ENCODE peak calls at places on chromosomes 2 and 18, in seven cellular contexts. I, F, C, L, E, Z and U are unnamed samples.

GRCh38 chr18:2515908-2516625 is 55.2 kb downstream of the METTL4 start:
- DNase-seq in E (peak; percentile 88), F (no peak), L (no peak), I (peak; percentile 24), Z (no peak), C (no peak), U (no peak)

GRCh38 chr18:47262397-47263196 is 11.1 kb upstream of the SKOR2 start:
- DNase-seq in C (no peak), E (no peak), F (peak; percentile 33), L (no peak), Z (no peak), I (no peak), U (no peak)

GRCh38 chr2:183998041-183998796 is 600.1 kb upstream of the ZNF804A start:
- DNase-seq in I (no peak), E (no peak), C (no peak), L (no peak), Z (no peak), F (no peak), U (no peak)

GRCh38 chr2:86631846-86632485 is 8.3 kb upstream of the RNF103 start:
- DNase-seq in C (no peak), L (peak; percentile 31), Z (no peak), E (no peak), I (no peak), F (peak; percentile 25), U (no peak)

GRCh38 chr2:159904565-159905281 is 106.7 kb upstream of the CD302 start:
- DNase-seq in L (peak; percentile 96), I (peak; percentile 37), E (peak; percentile 42), F (peak; percentile 76), C (peak; percentile 92), Z (peak; percentile 88), U (peak; percentile 90)

GRCh38 chr2:132438650-132439030 is 22.0 kb downstream of the GPR39 start:
- DNase-seq in F (no peak), E (peak; percentile 89), L (no peak), I (no peak), C (no peak), Z (no peak), U (no peak)

GRCh38 chr2:85655961-85656403 is 12.0 kb downstream of the SFTPB start:
- DNase-seq in L (no peak), Z (no peak), F (no peak), I (no peak), C (no peak), E (peak; percentile 58), U (no peak)

GRCh38 chr2:33791625-33792024 is 192.5 kb upstream of the FAM98A start:
- DNase-seq in F (no peak), E (peak; percentile 88), C (no peak), I (no peak), L (no peak), Z (no peak), U (no peak)

GRCh38 chr2:182259629-182260150 is 167.1 kb downstream of the PDE1A start:
- DNase-seq in L (no peak), I (no peak), E (peak; percentile 64), C (no peak), F (no peak), Z (no peak), U (no peak)

GRCh38 chr2:186440506-186440905 is 45.6 kb upstream of the ZC3H15 start:
- DNase-seq in Z (no peak), L (no peak), I (no peak), E (no peak), C (no peak), F (no peak), U (no peak)

GRCh38 chr2:222652856-222653255 is 3.0 kb downstream of the FARSB start:
- DNase-seq in I (no peak), C (no peak), Z (no peak), L (no peak), F (no peak), E (no peak), U (no peak)

GRCh38 chr2:8329660-8330622 is 351.9 kb upstream of the ID2 start:
- DNase-seq in Z (no peak), E (no peak), F (peak; percentile 21), C (no peak), I (no peak), L (no peak), U (no peak)

GRCh38 chr18:46069524-46069923 is 2.5 kb downstream of the PSTPIP2 start:
- DNase-seq in I (no peak), C (no peak), Z (no peak), F (no peak), L (no peak), E (no peak), U (no peak)

GRCh38 chr18:905307-905947 is 756 bp downstream of the ADCYAP1 start:
- DNase-seq in E (no peak), C (no peak), L (no peak), F (peak; percentile 45), I (no peak), Z (no peak), U (no peak)

GRCh38 chr2:177031435-177032222 is 181.0 kb upstream of the HNRNPA3 start:
- DNase-seq in F (no peak), L (no peak), I (no peak), E (no peak), C (no peak), Z (no peak), U (no peak)

GRCh38 chr2:66585616-66586015 is 150.7 kb downstream of the MEIS1 start:
- DNase-seq in E (no peak), I (no peak), C (no peak), Z (no peak), F (no peak), L (no peak), U (no peak)

GRCh38 chr2:168062054-168062453 is 185.3 kb downstream of the STK39 start:
- DNase-seq in L (no peak), Z (no peak), F (no peak), C (no peak), E (no peak), I (no peak), U (no peak)

GRCh38 chr2:168669151-168669550 is 133.3 kb upstream of the NOSTRIN start:
- DNase-seq in C (no peak), I (no peak), E (no peak), Z (no peak), F (no peak), L (no peak), U (no peak)

GRCh38 chr18:80202264-80202998 is 44.9 kb downstream of the PARD6G start:
- DNase-seq in Z (no peak), L (no peak), F (no peak), E (no peak), I (no peak), C (no peak), U (no peak)

GRCh38 chr2:39008663-39009062 is 112.2 kb downstream of the SOS1 start:
- DNase-seq in I (no peak), E (peak; percentile 9), L (no peak), F (no peak), C (no peak), Z (no peak), U (no peak)

GRCh38 chr2:85888020-85888744 is 608 bp downstream of the ST3GAL5 start:
- DNase-seq in C (peak; percentile 52), F (peak; percentile 56), I (peak; percentile 63), Z (peak; percentile 64), E (peak; percentile 53), L (peak; percentile 85), U (peak; percentile 57)

GRCh38 chr2:226888971-226889370 is 53.1 kb downstream of the RHBDD1 start:
- DNase-seq in E (peak; percentile 34), F (no peak), L (no peak), I (no peak), C (no peak), Z (no peak), U (no peak)

DNA sequence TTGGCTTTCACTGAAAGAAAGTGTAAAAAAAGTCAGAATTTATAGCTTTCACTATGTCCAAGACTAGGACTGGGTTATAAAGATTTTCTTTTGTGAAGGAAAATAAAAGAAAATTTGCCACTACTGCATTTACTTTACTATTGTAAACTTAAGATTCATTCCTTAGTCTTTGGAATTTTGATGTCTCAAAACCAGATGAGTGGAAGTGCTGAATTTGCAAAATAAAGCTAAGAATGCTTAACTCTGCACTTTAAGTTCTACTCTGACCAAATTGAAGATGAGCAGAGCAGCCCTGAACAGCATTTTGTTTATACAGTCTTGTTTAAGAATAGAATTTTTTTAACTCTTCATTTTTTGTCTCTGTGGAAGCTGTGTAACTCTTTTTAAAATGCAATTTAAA is 102.4 kb downstream of the ICA1L start:
- DNase-seq in Z (no peak), F (no peak), C (no peak), E (no peak), L (no peak), I (no peak), U (no peak)
- H3K36me3 ChIP-seq in Z (peaks cover 19% of the 10 kb centered on the region), F (peaks cover 10% of the 10 kb centered on the region), C (peaks cover 14% of the 10 kb centered on the region), E (peaks cover 9% of the 10 kb centered on the region), L (peaks cover 56% of the 10 kb centered on the region), I (peaks cover 4% of the 10 kb centered on the region), U (peaks cover 11% of the 10 kb centered on the region)

DNA sequence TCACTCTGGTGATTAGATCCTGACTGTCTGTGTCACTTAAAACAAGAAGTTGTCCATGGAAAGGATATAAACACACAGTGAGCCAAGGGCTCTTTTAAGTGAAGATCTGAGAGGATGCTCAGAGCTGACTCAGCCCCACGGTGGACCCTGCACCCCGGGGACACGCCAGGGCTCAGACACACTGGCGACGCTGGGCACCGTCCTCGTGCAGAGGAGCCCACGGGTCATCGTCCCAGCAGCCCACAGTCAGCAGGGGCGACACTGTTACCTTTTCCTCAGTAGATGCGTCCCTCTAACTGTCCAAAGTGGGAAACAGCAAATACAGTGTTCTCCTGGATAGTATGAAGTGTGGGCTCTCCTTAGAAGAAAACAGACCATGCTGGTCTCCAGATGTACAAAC is 225.6 kb downstream of the HDAC4 start:
- DNase-seq in I (peak; percentile 16), E (no peak), C (peak; percentile 4), L (peak; percentile 53), Z (no peak), F (no peak), U (no peak)
- H3K9me3 ChIP-seq in I (peaks cover 5% of the 10 kb centered on the region), E (peaks cover 37% of the 10 kb centered on the region), C (no peaks in the 10 kb centered on the region), L (peaks cover 68% of the 10 kb centered on the region), Z (peaks cover 26% of the 10 kb centered on the region), F (peaks cover 17% of the 10 kb centered on the region), U (peaks cover 33% of the 10 kb centered on the region)

DNA sequence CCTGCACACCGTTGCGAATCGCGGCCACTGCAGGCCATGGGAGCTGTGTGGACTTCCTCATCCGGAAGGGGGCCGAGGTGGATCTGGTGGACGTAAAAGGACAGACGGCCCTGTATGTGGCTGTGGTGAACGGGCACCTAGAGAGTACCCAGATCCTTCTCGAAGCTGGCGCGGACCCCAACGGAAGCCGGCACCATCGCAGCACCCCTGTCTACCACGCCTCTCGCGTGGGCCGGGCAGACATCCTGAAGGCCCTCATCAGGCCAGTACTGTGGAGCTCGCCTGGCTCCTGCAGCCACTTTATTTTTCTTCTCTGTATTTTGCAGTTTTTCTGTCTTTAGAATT is 9.0 kb downstream of the ASB1 start:
- DNase-seq in L (no peak), F (no peak), E (no peak), C (no peak), I (no peak), Z (no peak), U (no peak)
- H3K36me3 ChIP-seq in L (peaks cover 87% of the 10 kb centered on the region), F (no peaks in the 10 kb centered on the region), E (peaks cover 32% of the 10 kb centered on the region), C (peaks cover 55% of the 10 kb centered on the region), I (peaks cover 40% of the 10 kb centered on the region), Z (peaks cover 34% of the 10 kb centered on the region), U (peaks cover 66% of the 10 kb centered on the region)

DNA sequence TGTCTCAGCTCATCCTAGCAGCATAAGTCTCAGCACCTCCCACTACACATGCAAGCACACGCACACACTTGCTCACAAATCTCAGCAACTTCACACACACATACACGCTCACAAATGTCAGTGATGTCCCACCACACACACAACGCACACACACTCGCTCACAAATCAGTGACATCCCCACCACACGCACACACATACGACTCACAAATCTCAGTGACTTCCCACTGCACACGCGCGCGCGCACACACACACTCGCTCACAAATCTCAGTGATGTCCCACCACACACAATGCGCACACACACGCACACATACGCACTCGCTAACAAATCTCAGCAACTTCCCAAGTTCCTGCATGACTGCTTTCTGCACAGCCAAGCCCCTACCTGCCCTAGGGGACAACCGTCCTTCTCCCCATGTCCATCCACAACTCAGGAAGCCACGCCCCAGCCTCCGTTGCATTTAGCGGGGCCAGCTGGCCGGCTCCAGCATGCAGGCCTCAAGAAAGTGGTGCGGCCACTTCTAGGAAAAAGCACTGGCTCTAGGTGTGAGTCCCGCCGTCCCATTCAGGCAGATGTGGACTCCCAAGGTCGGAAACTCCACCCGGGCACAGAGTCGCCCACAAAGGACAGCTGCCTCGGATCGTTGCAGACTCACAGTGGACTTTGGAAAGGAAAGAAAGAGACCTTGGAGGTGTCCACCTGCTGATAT is 180.1 kb upstream of the SALL3 start:
- DNase-seq in L (peak; percentile 71), Z (no peak), E (no peak), C (no peak), I (no peak), F (no peak), U (no peak)
- H3K9me3 ChIP-seq in L (no peaks in the 10 kb centered on the region), Z (no peaks in the 10 kb centered on the region), E (no peaks in the 10 kb centered on the region), C (no peaks in the 10 kb centered on the region), I (no peaks in the 10 kb centered on the region), F (no peaks in the 10 kb centered on the region), U (no peaks in the 10 kb centered on the region)